ENCODE peak calls at places on chromosomes 4 and X, in eight cellular contexts. F is heart right ventricle, W is H54, J is NCI-H1436, K is amniotic epithelial cell, P is EL, H is H7, L is lung. V is an unnamed sample.

GRCh38 chrX:48509619-48510018 is 827 bp downstream of the PORCN start:
- DNase-seq in W (no peak), F (no peak), K (no peak), L (no peak), J (no peak), H (no peak), P (no peak), V (no peak)

GRCh38 chr4:141486375-141486997 is 149.9 kb upstream of the IL15 start:
- DNase-seq in H (no peak), K (peak; percentile 74), F (no peak), L (no peak), W (peak; percentile 2), P (peak; percentile 72), J (no peak), V (no peak)

GRCh38 chr4:19583827-19584569 is 667.7 kb upstream of the SLIT2 start:
- DNase-seq in W (no peak), P (no peak), L (no peak), K (peak; percentile 34), F (no peak), H (no peak), J (no peak), V (no peak)

GRCh38 chr4:169009281-169010124 is 552 bp downstream of the CBR4 start:
- DNase-seq in P (peak; percentile 66), J (peak; percentile 69), W (no peak), K (peak; percentile 64), F (peak; percentile 69), L (peak; percentile 51), H (peak; percentile 36), V (no peak)

GRCh38 chrX:151816914-151817313 is 82.4 kb downstream of the CNGA2 start:
- DNase-seq in K (no peak), L (no peak), W (no peak), F (no peak), J (no peak), P (no peak), H (no peak), V (no peak)

GRCh38 chrX:111352424-111352823 is 59.6 kb downstream of the DCX start:
- DNase-seq in J (peak; percentile 43), K (peak; percentile 35), W (no peak), L (no peak), P (peak; percentile 4), H (no peak), F (peak; percentile 40), V (no peak)

GRCh38 chr4:48345542-48345941 is 4.2 kb downstream of the SLAIN2 start:
- DNase-seq in H (no peak), P (no peak), W (no peak), L (no peak), F (no peak), K (no peak), J (no peak), V (no peak)

GRCh38 chr4:88818650-88819470 is 121.2 kb upstream of the NAP1L5 start:
- DNase-seq in P (peak; percentile 41), K (peak; percentile 60), J (peak; percentile 71), H (peak; percentile 8), W (no peak), L (peak; percentile 36), F (peak; percentile 31), V (no peak)

GRCh38 chrX:13428055-13428786 is 108.4 kb upstream of the ATXN3L start:
- DNase-seq in F (no peak), J (no peak), K (peak; percentile 75), P (peak; percentile 70), W (no peak), H (peak; percentile 57), L (no peak), V (no peak)

GRCh38 chrX:45011131-45011530 is 138.1 kb downstream of the KDM6A start:
- DNase-seq in H (no peak), L (no peak), J (no peak), W (peak; percentile 3), P (peak; percentile 62), F (no peak), K (peak; percentile 66), V (no peak)

GRCh38 chr4:156137971-156138581 is 184.4 kb upstream of the CTSO start:
- DNase-seq in J (no peak), K (no peak), F (no peak), H (no peak), W (no peak), L (no peak), P (no peak), V (no peak)

GRCh38 chr4:141416219-141416618 is 195.5 kb downstream of the ZNF330 start:
- DNase-seq in H (no peak), L (no peak), W (no peak), P (no peak), J (no peak), F (no peak), K (no peak), V (no peak)

GRCh38 chrX:120428309-120428708 is 40.8 kb downstream of the LAMP2 start:
- DNase-seq in L (no peak), K (peak; percentile 50), H (no peak), P (peak; percentile 23), F (no peak), J (no peak), W (no peak), V (no peak)

GRCh38 chr4:95219109-95219508 is 329.7 kb downstream of the UNC5C start:
- DNase-seq in P (peak; percentile 0), K (peak; percentile 72), J (no peak), W (no peak), H (no peak), L (no peak), F (no peak), V (no peak)

GRCh38 chrX:80223922-80224579 is 196.2 kb upstream of the TENT5D start:
- DNase-seq in H (peak; percentile 7), W (no peak), J (no peak), K (no peak), L (no peak), P (no peak), F (no peak), V (no peak)